ENCODE peak calls at places on chromosome 22, in six cellular contexts. One of them, this sample, is unnamed. For H3K9me3, the result is how much of the 10 kb centered on the place peaks cover.

GRCh38 chr22:43060213-43060612 is 29.0 kb downstream of the TTLL1 start:
- DNase-seq in IMR-90: no peak
- DNase-seq in gastrocnemius medialis: no peak
- DNase-seq in neural progenitor cell: peak
- DNase-seq in CD4-positive, alpha-beta T cell: no peak
- DNase-seq in esophagus muscularis mucosa: no peak
- DNase-seq in this sample: no peak

GRCh38 chr22:40040927-40041326 is 46.2 kb downstream of the FAM83F start:
- DNase-seq in IMR-90: no peak
- DNase-seq in gastrocnemius medialis: peak
- DNase-seq in neural progenitor cell: no peak
- DNase-seq in CD4-positive, alpha-beta T cell: no peak
- DNase-seq in esophagus muscularis mucosa: no peak
- DNase-seq in this sample: no peak

GRCh38 chr22:11066458-11067285 is 4461.3 kb upstream of the OR11H1 start:
- DNase-seq in IMR-90: no peak
- DNase-seq in gastrocnemius medialis: no peak
- DNase-seq in neural progenitor cell: no peak
- DNase-seq in CD4-positive, alpha-beta T cell: no peak
- DNase-seq in esophagus muscularis mucosa: peak
- DNase-seq in this sample: no peak

GRCh38 chr22:17960695-17961442 is 63.5 kb downstream of the MICAL3 start:
- DNase-seq in IMR-90: no peak
- DNase-seq in gastrocnemius medialis: no peak
- DNase-seq in neural progenitor cell: peak
- DNase-seq in CD4-positive, alpha-beta T cell: no peak
- DNase-seq in esophagus muscularis mucosa: no peak
- DNase-seq in this sample: no peak

GRCh38 chr22:39773976-39774539 is 119.5 kb downstream of the ENTHD1 start:
- DNase-seq in IMR-90: peak
- DNase-seq in gastrocnemius medialis: no peak
- DNase-seq in neural progenitor cell: no peak
- DNase-seq in CD4-positive, alpha-beta T cell: no peak
- DNase-seq in esophagus muscularis mucosa: no peak
- DNase-seq in this sample: no peak

GRCh38 chr22:44428941-44429615 is 69.0 kb downstream of the RTL6 start:
- DNase-seq in IMR-90: no peak
- DNase-seq in gastrocnemius medialis: no peak
- DNase-seq in neural progenitor cell: no peak
- DNase-seq in CD4-positive, alpha-beta T cell: no peak
- DNase-seq in esophagus muscularis mucosa: no peak
- DNase-seq in this sample: no peak

GRCh38 chr22:39240841-39241631 is 3.7 kb downstream of the PDGFB start:
- DNase-seq in IMR-90: no peak
- DNase-seq in gastrocnemius medialis: peak
- DNase-seq in neural progenitor cell: peak
- DNase-seq in CD4-positive, alpha-beta T cell: peak
- DNase-seq in esophagus muscularis mucosa: no peak
- DNase-seq in this sample: no peak

GRCh38 chr22:31812977-31813605 is 59.3 kb downstream of the DEPDC5 start:
- DNase-seq in IMR-90: no peak
- DNase-seq in gastrocnemius medialis: no peak
- DNase-seq in neural progenitor cell: no peak
- DNase-seq in CD4-positive, alpha-beta T cell: no peak
- DNase-seq in esophagus muscularis mucosa: no peak
- DNase-seq in this sample: no peak

GRCh38 chr22:45886502-45886901 is 90.5 kb downstream of the WNT7B start:
- DNase-seq in IMR-90: no peak
- DNase-seq in gastrocnemius medialis: no peak
- DNase-seq in neural progenitor cell: no peak
- DNase-seq in CD4-positive, alpha-beta T cell: no peak
- DNase-seq in esophagus muscularis mucosa: no peak
- DNase-seq in this sample: no peak

GRCh38 chr22:45200230-45200629 is 36.5 kb downstream of the NUP50 start:
- DNase-seq in IMR-90: no peak
- DNase-seq in gastrocnemius medialis: no peak
- DNase-seq in neural progenitor cell: no peak
- DNase-seq in CD4-positive, alpha-beta T cell: no peak
- DNase-seq in esophagus muscularis mucosa: no peak
- DNase-seq in this sample: no peak

GRCh38 chr22:35023692-35024363 is 42.1 kb upstream of the ISX start:
- DNase-seq in IMR-90: no peak
- DNase-seq in gastrocnemius medialis: no peak
- DNase-seq in neural progenitor cell: peak
- DNase-seq in CD4-positive, alpha-beta T cell: peak
- DNase-seq in esophagus muscularis mucosa: no peak
- DNase-seq in this sample: no peak

GRCh38 chr22:45690008-45690407 is 18.4 kb downstream of the ATXN10 start:
- DNase-seq in IMR-90: no peak
- DNase-seq in gastrocnemius medialis: no peak
- DNase-seq in neural progenitor cell: no peak
- DNase-seq in CD4-positive, alpha-beta T cell: no peak
- DNase-seq in esophagus muscularis mucosa: no peak
- DNase-seq in this sample: no peak

GRCh38 chr22:17773606-17774205 is 563 bp downstream of the BID start:
- DNase-seq in IMR-90: peak
- DNase-seq in gastrocnemius medialis: no peak
- DNase-seq in neural progenitor cell: peak
- DNase-seq in CD4-positive, alpha-beta T cell: peak
- DNase-seq in esophagus muscularis mucosa: no peak
- DNase-seq in this sample: no peak

GRCh38 chr22:48934446-48934845 is 893.2 kb downstream of the BRD1 start:
- DNase-seq in IMR-90: no peak
- DNase-seq in gastrocnemius medialis: no peak
- DNase-seq in neural progenitor cell: no peak
- DNase-seq in CD4-positive, alpha-beta T cell: no peak
- DNase-seq in esophagus muscularis mucosa: no peak
- DNase-seq in this sample: no peak
- H3K9me3 ChIP-seq in IMR-90: under half
- H3K9me3 ChIP-seq in gastrocnemius medialis: under half
- H3K9me3 ChIP-seq in neural progenitor cell: under half
- H3K9me3 ChIP-seq in CD4-positive, alpha-beta T cell: under half
- H3K9me3 ChIP-seq in esophagus muscularis mucosa: under half
- H3K9me3 ChIP-seq in this sample: under half

DNA sequence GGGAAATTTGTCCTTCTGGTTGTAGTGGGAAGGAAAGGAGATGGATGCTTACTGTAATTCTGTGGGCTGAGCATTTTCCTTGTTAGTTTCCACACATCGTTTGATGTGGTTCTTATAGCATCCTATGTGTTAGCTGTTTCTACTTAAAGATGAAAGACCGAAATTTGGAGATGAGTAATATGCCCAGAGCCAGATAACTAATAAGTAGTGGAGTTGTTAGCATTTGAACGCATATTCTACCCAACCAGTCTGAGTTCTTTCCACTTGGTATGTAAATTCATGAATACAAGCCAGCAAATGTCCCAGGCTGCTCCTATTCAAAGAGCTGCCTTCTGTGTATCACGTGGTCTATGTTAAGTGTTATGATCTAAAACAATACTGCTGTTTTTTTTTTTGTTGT is 14.6 kb downstream of the SPECC1L start:
- DNase-seq in IMR-90: peak
- DNase-seq in gastrocnemius medialis: no peak
- DNase-seq in neural progenitor cell: no peak
- DNase-seq in CD4-positive, alpha-beta T cell: no peak
- DNase-seq in esophagus muscularis mucosa: no peak
- DNase-seq in this sample: no peak
- H3K27ac ChIP-seq in IMR-90: no peak
- H3K27ac ChIP-seq in gastrocnemius medialis: no peak
- H3K27ac ChIP-seq in neural progenitor cell: no peak
- H3K27ac ChIP-seq in CD4-positive, alpha-beta T cell: no peak
- H3K27ac ChIP-seq in esophagus muscularis mucosa: peak
- H3K27ac ChIP-seq in this sample: no peak

DNA sequence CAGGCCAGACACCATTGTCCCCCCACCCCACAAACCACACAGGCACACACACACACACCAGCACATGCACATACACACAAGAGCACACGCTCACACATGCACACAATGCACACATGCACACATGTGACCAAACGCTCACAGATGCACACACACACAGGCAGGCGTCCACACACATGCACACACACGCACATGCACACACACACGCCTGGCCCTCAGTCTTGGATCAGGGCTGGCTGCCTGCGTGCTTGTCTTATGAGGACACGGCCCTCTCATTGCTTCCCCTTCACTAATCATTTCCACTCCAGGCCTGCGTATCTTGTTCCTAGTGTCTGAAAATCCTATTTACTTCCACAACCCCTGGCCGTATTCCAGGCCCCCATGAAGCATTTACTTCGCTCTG is 740.5 kb downstream of the BRD1 start:
- DNase-seq in IMR-90: no peak
- DNase-seq in gastrocnemius medialis: no peak
- DNase-seq in neural progenitor cell: no peak
- DNase-seq in CD4-positive, alpha-beta T cell: no peak
- DNase-seq in esophagus muscularis mucosa: no peak
- DNase-seq in this sample: no peak
- H3K9me3 ChIP-seq in IMR-90: half or more
- H3K9me3 ChIP-seq in gastrocnemius medialis: under half
- H3K9me3 ChIP-seq in neural progenitor cell: under half
- H3K9me3 ChIP-seq in CD4-positive, alpha-beta T cell: under half
- H3K9me3 ChIP-seq in esophagus muscularis mucosa: under half
- H3K9me3 ChIP-seq in this sample: under half

DNA sequence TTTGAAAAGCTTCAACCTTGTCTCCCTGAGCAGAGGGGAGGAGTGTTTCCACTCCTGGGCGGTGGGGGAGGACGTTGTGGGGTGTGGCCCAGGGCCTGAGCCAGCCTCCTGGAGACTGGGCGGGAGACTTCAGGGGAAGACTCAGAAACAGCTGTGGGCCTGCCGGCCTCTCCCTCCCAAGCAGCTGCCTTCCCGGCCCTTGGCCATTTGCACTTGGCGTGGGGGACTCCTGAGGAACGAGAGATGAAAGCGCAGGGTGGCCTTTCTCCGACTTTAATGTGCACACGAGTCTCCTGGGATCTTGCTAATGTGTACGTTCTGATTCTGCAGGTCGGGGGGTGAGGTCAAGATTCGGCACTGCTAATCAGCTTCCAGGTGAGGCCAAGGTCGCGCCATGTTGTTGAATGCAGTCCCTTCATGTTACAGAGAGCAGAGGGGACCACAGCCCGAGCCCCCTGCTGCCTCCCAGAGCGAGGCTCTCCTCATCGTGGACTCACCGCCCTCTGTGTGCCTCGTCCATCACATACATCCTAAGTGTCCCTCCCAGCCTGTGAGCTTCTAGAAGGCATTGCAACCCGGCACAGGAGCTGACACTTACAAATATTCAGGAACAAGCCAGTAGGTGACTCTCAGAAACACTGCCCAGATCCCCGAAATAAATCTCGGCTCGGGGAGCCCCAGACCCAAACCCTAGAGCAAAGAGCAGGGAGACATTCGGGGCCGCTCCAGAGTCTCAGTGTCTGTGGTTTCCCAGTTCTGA is 7.7 kb downstream of the LIF start:
- DNase-seq in IMR-90: peak
- DNase-seq in gastrocnemius medialis: no peak
- DNase-seq in neural progenitor cell: no peak
- DNase-seq in CD4-positive, alpha-beta T cell: no peak
- DNase-seq in esophagus muscularis mucosa: peak
- DNase-seq in this sample: no peak
- H3K27ac ChIP-seq in IMR-90: peak
- H3K27ac ChIP-seq in gastrocnemius medialis: no peak
- H3K27ac ChIP-seq in neural progenitor cell: no peak
- H3K27ac ChIP-seq in CD4-positive, alpha-beta T cell: no peak
- H3K27ac ChIP-seq in esophagus muscularis mucosa: no peak
- H3K27ac ChIP-seq in this sample: no peak

GRCh38 chr22:47783433-47784366 is 1021.2 kb downstream of the TBC1D22A start:
- DNase-seq in IMR-90: no peak
- DNase-seq in gastrocnemius medialis: no peak
- DNase-seq in neural progenitor cell: peak
- DNase-seq in CD4-positive, alpha-beta T cell: no peak
- DNase-seq in esophagus muscularis mucosa: peak
- DNase-seq in this sample: no peak
- H3K9me3 ChIP-seq in IMR-90: half or more
- H3K9me3 ChIP-seq in gastrocnemius medialis: under half
- H3K9me3 ChIP-seq in neural progenitor cell: under half
- H3K9me3 ChIP-seq in CD4-positive, alpha-beta T cell: under half
- H3K9me3 ChIP-seq in esophagus muscularis mucosa: under half
- H3K9me3 ChIP-seq in this sample: under half

DNA sequence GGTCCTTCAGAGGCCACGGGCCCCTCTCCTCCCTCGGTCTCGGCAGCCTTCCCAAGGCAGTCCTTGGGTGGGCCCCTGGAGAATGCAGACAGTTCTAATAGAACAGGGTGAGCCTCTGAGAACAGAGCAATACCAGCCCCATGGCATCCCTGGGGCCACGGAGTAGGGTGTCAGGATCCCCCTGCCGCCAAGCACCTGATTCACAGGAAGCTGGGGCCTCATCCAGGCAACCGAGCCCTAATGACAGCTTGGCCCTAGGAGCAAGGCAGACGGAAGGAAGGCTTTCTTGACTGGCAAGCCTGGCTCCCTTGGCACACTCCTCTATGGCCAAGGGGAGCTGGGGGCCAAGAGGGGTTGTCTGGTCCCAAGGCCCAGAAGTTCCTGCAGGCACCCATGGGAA is 15.2 kb downstream of the TXN2 start:
- DNase-seq in IMR-90: no peak
- DNase-seq in gastrocnemius medialis: no peak
- DNase-seq in neural progenitor cell: no peak
- DNase-seq in CD4-positive, alpha-beta T cell: no peak
- DNase-seq in esophagus muscularis mucosa: no peak
- DNase-seq in this sample: no peak
- H3K27ac ChIP-seq in IMR-90: peak
- H3K27ac ChIP-seq in gastrocnemius medialis: peak
- H3K27ac ChIP-seq in neural progenitor cell: no peak
- H3K27ac ChIP-seq in CD4-positive, alpha-beta T cell: no peak
- H3K27ac ChIP-seq in esophagus muscularis mucosa: peak
- H3K27ac ChIP-seq in this sample: peak

GRCh38 chr22:48309115-48309705 is 1518.5 kb downstream of the BRD1 start:
- DNase-seq in IMR-90: no peak
- DNase-seq in gastrocnemius medialis: no peak
- DNase-seq in neural progenitor cell: no peak
- DNase-seq in CD4-positive, alpha-beta T cell: no peak
- DNase-seq in esophagus muscularis mucosa: no peak
- DNase-seq in this sample: no peak
- H3K9me3 ChIP-seq in IMR-90: half or more
- H3K9me3 ChIP-seq in gastrocnemius medialis: under half
- H3K9me3 ChIP-seq in neural progenitor cell: under half
- H3K9me3 ChIP-seq in CD4-positive, alpha-beta T cell: under half
- H3K9me3 ChIP-seq in esophagus muscularis mucosa: under half
- H3K9me3 ChIP-seq in this sample: under half

GRCh38 chr22:50184004-50184461 is 1.7 kb upstream of the TRABD start:
- DNase-seq in IMR-90: peak
- DNase-seq in gastrocnemius medialis: no peak
- DNase-seq in neural progenitor cell: peak
- DNase-seq in CD4-positive, alpha-beta T cell: no peak
- DNase-seq in esophagus muscularis mucosa: peak
- DNase-seq in this sample: no peak
- H3K27ac ChIP-seq in IMR-90: no peak
- H3K27ac ChIP-seq in gastrocnemius medialis: no peak
- H3K27ac ChIP-seq in neural progenitor cell: no peak
- H3K27ac ChIP-seq in CD4-positive, alpha-beta T cell: no peak
- H3K27ac ChIP-seq in esophagus muscularis mucosa: peak
- H3K27ac ChIP-seq in this sample: no peak

GRCh38 chr22:47556473-47556872 is 794.0 kb downstream of the TBC1D22A start:
- DNase-seq in IMR-90: no peak
- DNase-seq in gastrocnemius medialis: no peak
- DNase-seq in neural progenitor cell: no peak
- DNase-seq in CD4-positive, alpha-beta T cell: no peak
- DNase-seq in esophagus muscularis mucosa: no peak
- DNase-seq in this sample: no peak
- H3K9me3 ChIP-seq in IMR-90: under half
- H3K9me3 ChIP-seq in gastrocnemius medialis: under half
- H3K9me3 ChIP-seq in neural progenitor cell: under half
- H3K9me3 ChIP-seq in CD4-positive, alpha-beta T cell: under half
- H3K9me3 ChIP-seq in esophagus muscularis mucosa: under half
- H3K9me3 ChIP-seq in this sample: under half

This sample was measured in thoracic aorta.